ENCODE peak calls at places on chromosomes 2 and 18, in five cellular contexts. B is K562, T is H1, K is GM12878, X is HCT116. C is an unnamed sample.

GRCh38 chr2:156434461-156435291 is 1.5 kb upstream of the GPD2 start:
- DNase-seq in B (no peak), T (no peak), K (no peak), X (no peak), C (no peak)

GRCh38 chr18:39389800-39390379 is 1824.3 kb upstream of the CELF4 start:
- DNase-seq in B (no peak), T (peak), K (no peak), X (no peak), C (peak)

GRCh38 chr2:158297606-158298005 is 158.9 kb downstream of the CCDC148 start:
- DNase-seq in B (no peak), T (no peak), K (no peak), X (no peak), C (no peak)

GRCh38 chr2:61335226-61335625 is 135.7 kb downstream of the USP34 start:
- DNase-seq in B (no peak), T (no peak), K (no peak), X (no peak), C (no peak)

GRCh38 chr2:160417745-160418397 is 75.7 kb downstream of the RBMS1 start:
- DNase-seq in B (no peak), T (no peak), K (no peak), X (no peak), C (peak)

GRCh38 chr2:181680055-181680936 is at the start of gene NEUROD1:
- DNase-seq in B (no peak), T (peak), K (no peak), X (no peak), C (peak)

GRCh38 chr2:127106457-127106997 is 427 bp downstream of the BIN1 start:
- DNase-seq in B (no peak), T (peak), K (no peak), X (no peak), C (no peak)

GRCh38 chr2:178397002-178397605 is 53.9 kb downstream of the PRKRA start:
- DNase-seq in B (peak), T (no peak), K (no peak), X (peak), C (no peak)

GRCh38 chr2:8151888-8152287 is 530.0 kb upstream of the ID2 start:
- DNase-seq in B (no peak), T (no peak), K (no peak), X (no peak), C (no peak)

DNA sequence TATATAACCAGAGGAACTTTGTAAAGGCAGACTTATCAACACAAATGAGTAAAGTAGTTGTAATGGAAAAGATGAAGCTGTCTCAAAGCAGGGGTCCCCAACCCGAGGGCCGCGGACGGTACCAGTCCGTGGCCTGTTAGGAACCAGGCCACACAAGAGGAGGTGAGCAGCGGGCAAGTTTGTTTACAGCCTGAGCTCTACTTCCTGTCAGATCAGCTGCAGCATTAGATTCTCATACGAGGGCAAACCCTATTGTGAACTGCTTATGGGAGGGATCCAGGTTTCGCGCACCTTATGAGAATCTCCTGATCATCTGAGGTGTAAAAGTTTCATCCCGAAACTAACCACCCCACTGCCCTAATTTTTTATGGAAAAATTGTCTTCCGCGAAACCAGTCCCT is 57.4 kb upstream of the MSTN start:
- DNase-seq in B (no peak), T (peak), K (no peak), X (no peak), C (no peak)
- TF ChIP-seq ZNF274 in B (no peak), T (no peak), K (no peak), X (no peak), C (no peak)

GRCh38 chr2:148534416-148535205 is 109.9 kb upstream of the EPC2 start:
- DNase-seq in B (no peak), T (no peak), K (no peak), X (no peak), C (no peak)
- TF ChIP-seq ZNF274 in B (no peak), T (no peak), K (no peak), X (no peak), C (no peak)

GRCh38 chr2:17620280-17620679 is 79.8 kb downstream of the VSNL1 start:
- DNase-seq in B (no peak), T (no peak), K (no peak), X (no peak), C (no peak)
- TF ChIP-seq ZNF274 in B (no peak), T (no peak), K (no peak), X (no peak), C (no peak)

GRCh38 chr2:75353131-75353530 is 153.8 kb upstream of the TACR1 start:
- DNase-seq in B (no peak), T (no peak), K (no peak), X (no peak), C (no peak)
- TF ChIP-seq ZNF274 in B (no peak), T (no peak), K (no peak), X (no peak), C (no peak)

DNA sequence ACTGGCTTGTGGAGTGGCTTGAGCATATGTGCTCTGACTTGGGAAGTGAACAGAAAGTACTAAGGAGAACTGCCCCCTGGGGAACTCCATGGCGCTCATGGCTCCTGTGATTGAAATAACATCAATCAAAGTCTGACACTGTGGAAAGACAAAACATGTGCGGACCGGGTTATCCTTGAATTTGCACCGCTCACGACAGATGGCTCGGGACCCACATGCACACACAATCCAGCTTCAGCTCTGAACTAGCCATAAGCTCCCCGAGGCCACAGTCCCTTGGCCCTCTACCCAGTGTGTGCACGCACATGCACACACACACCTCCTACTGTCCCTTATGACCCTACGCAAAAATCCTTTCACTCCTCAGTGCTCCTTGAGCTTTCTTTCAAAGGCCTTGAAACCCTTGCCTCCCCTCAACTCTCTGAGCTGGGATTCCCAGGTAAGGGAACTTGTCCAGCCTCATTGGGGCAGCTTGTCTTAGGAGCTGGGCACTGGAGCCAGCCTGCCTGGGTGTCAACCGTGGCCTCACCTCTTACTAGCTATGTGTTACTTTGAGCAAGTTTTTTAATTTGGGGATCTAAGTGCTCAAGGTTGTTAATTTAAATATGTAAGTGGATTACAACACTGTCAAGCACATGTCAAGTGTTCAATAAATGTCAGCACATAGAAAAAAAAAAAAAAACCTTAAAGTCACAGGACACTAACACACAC is 43.6 kb downstream of the MRPS5 start:
- DNase-seq in B (no peak), T (no peak), K (no peak), X (no peak), C (no peak)
- TF ChIP-seq ZNF274 in B (no peak), T (no peak), K (no peak), X (no peak), C (no peak)

DNA sequence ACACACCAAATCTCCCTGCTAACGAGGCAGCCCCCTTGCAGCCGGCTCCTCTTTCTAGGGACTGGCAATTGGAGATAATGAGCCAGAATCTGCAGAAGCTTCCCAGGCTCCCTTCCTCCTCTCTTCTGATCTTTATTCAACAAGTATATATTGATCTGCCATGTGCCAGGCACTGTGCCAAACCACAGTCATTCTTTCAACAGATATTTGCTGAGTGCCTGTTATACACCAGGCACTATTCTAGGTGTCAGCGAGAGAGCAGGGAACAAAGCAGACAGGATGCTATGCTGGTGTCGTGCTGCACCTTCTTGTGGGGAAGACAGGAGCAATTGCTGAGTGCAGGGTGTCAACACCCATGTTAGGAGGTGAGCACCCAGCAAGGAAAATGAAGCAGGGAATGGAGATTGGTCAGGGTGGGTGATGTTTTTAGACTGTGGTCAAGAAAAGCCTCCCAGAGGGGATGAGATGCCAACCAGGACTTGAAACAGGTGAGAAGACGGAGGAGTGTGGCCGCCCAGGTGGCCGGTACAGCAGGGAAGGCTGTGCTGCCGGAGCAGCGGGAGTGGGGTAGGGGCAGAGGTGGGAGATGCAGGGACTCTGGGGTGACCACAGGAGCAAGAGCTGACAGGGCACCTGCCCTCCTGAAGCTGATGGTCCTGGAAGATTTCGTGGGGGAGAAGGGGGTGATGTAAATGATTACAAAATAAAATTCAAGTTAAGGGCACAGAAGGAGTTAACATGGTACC is 307.6 kb upstream of the RAB12 start:
- DNase-seq in B (no peak), T (no peak), K (no peak), X (no peak), C (no peak)
- TF ChIP-seq ZNF274 in B (no peak), T (no peak), K (no peak), X (no peak), C (no peak)

DNA sequence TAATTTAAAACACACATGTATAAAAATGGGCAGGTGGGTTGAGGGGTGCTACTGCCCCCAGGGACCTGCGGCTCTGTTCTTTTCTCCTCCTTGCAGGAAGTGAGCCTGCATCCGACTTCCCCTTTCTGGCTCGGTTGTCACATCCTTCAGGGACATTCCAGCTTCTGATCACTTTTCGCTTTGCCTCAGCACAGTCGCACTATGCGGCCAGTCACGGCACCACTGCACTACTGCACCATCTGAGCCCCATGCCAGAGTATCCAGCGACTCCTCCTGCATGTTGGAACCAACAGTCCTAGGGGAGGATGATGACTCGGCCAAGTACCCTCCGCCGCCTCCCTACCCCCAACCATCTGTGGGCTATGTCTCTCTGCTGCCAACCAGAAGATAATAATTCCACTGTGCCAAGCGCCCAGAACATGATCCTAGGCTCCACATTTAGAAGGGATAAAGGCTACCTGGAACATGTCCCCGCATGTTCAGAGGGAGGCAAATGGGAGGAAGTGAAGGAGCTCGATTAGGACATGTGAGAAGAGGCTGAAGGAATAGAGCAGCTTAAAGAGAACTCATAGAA is 17.6 kb downstream of the CDC42EP3 start:
- DNase-seq in B (no peak), T (no peak), K (peak), X (no peak), C (no peak)
- TF ChIP-seq ZNF274 in B (no peak), T (no peak), K (no peak), X (no peak), C (no peak)

GRCh38 chr2:71788601-71789240 is 335.4 kb downstream of the DYSF start:
- DNase-seq in B (no peak), T (no peak), K (no peak), X (no peak), C (no peak)
- TF ChIP-seq ZNF274 in B (no peak), T (no peak), K (no peak), X (no peak), C (no peak)

GRCh38 chr2:20350753-20351554 is at the start of gene PUM2:
- DNase-seq in B (peak), T (peak), K (peak), X (peak), C (peak)

GRCh38 chr2:20351555-20352229 is 1.0 kb upstream of the PUM2 start:
- DNase-seq in B (no peak), T (no peak), K (no peak), X (no peak), C (no peak)

GRCh38 chr2:20353597-20353996 is 3.0 kb upstream of the PUM2 start:
- DNase-seq in B (no peak), T (no peak), K (no peak), X (no peak), C (no peak)

GRCh38 chr2:20350105-20350712 is 435 bp downstream of the PUM2 start:
- DNase-seq in B (peak), T (peak), K (no peak), X (no peak), C (peak)

GRCh38 chr2:20352230-20353216 is 1.9 kb upstream of the PUM2 start:
- DNase-seq in B (no peak), T (no peak), K (no peak), X (no peak), C (no peak)
- TF ChIP-seq ZNF274 in B (no peak), T (no peak), K (no peak), X (no peak), C (no peak)

GRCh38 chr18:21393986-21394385 is 152.0 kb downstream of the GREB1L start:
- DNase-seq in B (no peak), T (no peak), K (no peak), X (no peak), C (no peak)
- TF ChIP-seq ZNF274 in B (no peak), T (no peak), K (no peak), X (no peak), C (no peak)

C was measured in NT2/D1.